ENCODE peak calls at places on chromosomes 11 and 22, in eight cellular contexts. One of them, this sample, is unnamed.

GRCh38 chr11:95360382-95360781 is 129.4 kb upstream of the SESN3 start:
- DNase-seq in spleen: no peak
- DNase-seq in A549: no peak
- DNase-seq in HCT116: no peak
- DNase-seq in adrenal gland: no peak
- DNase-seq in uterus: no peak
- DNase-seq in Peyer's patch: no peak
- DNase-seq in heart left ventricle: no peak
- DNase-seq in this sample: no peak

GRCh38 chr11:72352859-72353551 is 81.3 kb downstream of the CLPB start:
- DNase-seq in spleen: no peak
- DNase-seq in A549: peak; percentile 10
- DNase-seq in HCT116: no peak
- DNase-seq in adrenal gland: no peak
- DNase-seq in uterus: peak; percentile 59
- DNase-seq in Peyer's patch: no peak
- DNase-seq in heart left ventricle: no peak
- DNase-seq in this sample: no peak

GRCh38 chr11:123707606-123708205 is 33.8 kb downstream of the ZNF202 start:
- DNase-seq in spleen: no peak
- DNase-seq in A549: peak; percentile 60
- DNase-seq in HCT116: peak; percentile 57
- DNase-seq in adrenal gland: peak; percentile 73
- DNase-seq in uterus: peak; percentile 38
- DNase-seq in Peyer's patch: no peak
- DNase-seq in heart left ventricle: peak; percentile 40
- DNase-seq in this sample: peak; percentile 35

GRCh38 chr11:120055646-120056045 is 82.3 kb downstream of the TRIM29 start:
- DNase-seq in spleen: no peak
- DNase-seq in A549: no peak
- DNase-seq in HCT116: no peak
- DNase-seq in adrenal gland: no peak
- DNase-seq in uterus: no peak
- DNase-seq in Peyer's patch: no peak
- DNase-seq in heart left ventricle: no peak
- DNase-seq in this sample: no peak

GRCh38 chr11:125772834-125773505 is 5.7 kb downstream of the PATE2 start:
- DNase-seq in spleen: no peak
- DNase-seq in A549: no peak
- DNase-seq in HCT116: no peak
- DNase-seq in adrenal gland: no peak
- DNase-seq in uterus: no peak
- DNase-seq in Peyer's patch: no peak
- DNase-seq in heart left ventricle: no peak
- DNase-seq in this sample: no peak

GRCh38 chr11:12457030-12457600 is 79.7 kb downstream of the PARVA start:
- DNase-seq in spleen: no peak
- DNase-seq in A549: no peak
- DNase-seq in HCT116: no peak
- DNase-seq in adrenal gland: no peak
- DNase-seq in uterus: peak; percentile 11
- DNase-seq in Peyer's patch: no peak
- DNase-seq in heart left ventricle: no peak
- DNase-seq in this sample: no peak

GRCh38 chr22:33678523-33678922 is 241.8 kb downstream of the LARGE1 start:
- DNase-seq in spleen: no peak
- DNase-seq in A549: no peak
- DNase-seq in HCT116: no peak
- DNase-seq in adrenal gland: no peak
- DNase-seq in uterus: no peak
- DNase-seq in Peyer's patch: no peak
- DNase-seq in heart left ventricle: no peak
- DNase-seq in this sample: no peak

GRCh38 chr11:8800498-8801110 is 110.4 kb upstream of the AKIP1 start:
- DNase-seq in spleen: no peak
- DNase-seq in A549: no peak
- DNase-seq in HCT116: no peak
- DNase-seq in adrenal gland: peak; percentile 61
- DNase-seq in uterus: no peak
- DNase-seq in Peyer's patch: no peak
- DNase-seq in heart left ventricle: no peak
- DNase-seq in this sample: no peak

GRCh38 chr11:17368551-17368950 is 17.0 kb downstream of the NCR3LG1 start:
- DNase-seq in spleen: no peak
- DNase-seq in A549: no peak
- DNase-seq in HCT116: no peak
- DNase-seq in adrenal gland: no peak
- DNase-seq in uterus: no peak
- DNase-seq in Peyer's patch: no peak
- DNase-seq in heart left ventricle: no peak
- DNase-seq in this sample: no peak

GRCh38 chr22:37454857-37455686 is 27.8 kb upstream of the ELFN2 start:
- DNase-seq in spleen: no peak
- DNase-seq in A549: peak; percentile 83
- DNase-seq in HCT116: peak; percentile 85
- DNase-seq in adrenal gland: peak; percentile 51
- DNase-seq in uterus: no peak
- DNase-seq in Peyer's patch: no peak
- DNase-seq in heart left ventricle: no peak
- DNase-seq in this sample: no peak

GRCh38 chr11:57744386-57744785 is 3.1 kb downstream of the SELENOH start:
- DNase-seq in spleen: no peak
- DNase-seq in A549: no peak
- DNase-seq in HCT116: no peak
- DNase-seq in adrenal gland: no peak
- DNase-seq in uterus: no peak
- DNase-seq in Peyer's patch: no peak
- DNase-seq in heart left ventricle: no peak
- DNase-seq in this sample: no peak
- TF ChIP-seq POLR2A in spleen: no peak
- TF ChIP-seq POLR2A in A549: no peak
- TF ChIP-seq POLR2A in HCT116: no peak
- TF ChIP-seq POLR2A in adrenal gland: no peak
- TF ChIP-seq POLR2A in uterus: no peak
- TF ChIP-seq POLR2A in Peyer's patch: no peak
- TF ChIP-seq POLR2A in heart left ventricle: no peak
- TF ChIP-seq POLR2A in this sample: no peak

GRCh38 chr11:117640041-117640440 is 157.0 kb downstream of the DSCAML1 start:
- DNase-seq in spleen: peak; percentile 34
- DNase-seq in A549: no peak
- DNase-seq in HCT116: no peak
- DNase-seq in adrenal gland: no peak
- DNase-seq in uterus: no peak
- DNase-seq in Peyer's patch: no peak
- DNase-seq in heart left ventricle: no peak
- DNase-seq in this sample: no peak

GRCh38 chr11:117641008-117641915 is 155.8 kb downstream of the DSCAML1 start:
- DNase-seq in spleen: peak; percentile 37
- DNase-seq in A549: no peak
- DNase-seq in HCT116: no peak
- DNase-seq in adrenal gland: no peak
- DNase-seq in uterus: no peak
- DNase-seq in Peyer's patch: no peak
- DNase-seq in heart left ventricle: no peak
- DNase-seq in this sample: no peak

GRCh38 chr11:117643606-117644300 is 153.3 kb downstream of the DSCAML1 start:
- DNase-seq in spleen: peak; percentile 24
- DNase-seq in A549: no peak
- DNase-seq in HCT116: no peak
- DNase-seq in adrenal gland: no peak
- DNase-seq in uterus: no peak
- DNase-seq in Peyer's patch: no peak
- DNase-seq in heart left ventricle: no peak
- DNase-seq in this sample: no peak

GRCh38 chr11:117644403-117645155 is 152.4 kb downstream of the DSCAML1 start:
- DNase-seq in spleen: peak; percentile 51
- DNase-seq in A549: no peak
- DNase-seq in HCT116: no peak
- DNase-seq in adrenal gland: no peak
- DNase-seq in uterus: no peak
- DNase-seq in Peyer's patch: no peak
- DNase-seq in heart left ventricle: no peak
- DNase-seq in this sample: no peak

DNA sequence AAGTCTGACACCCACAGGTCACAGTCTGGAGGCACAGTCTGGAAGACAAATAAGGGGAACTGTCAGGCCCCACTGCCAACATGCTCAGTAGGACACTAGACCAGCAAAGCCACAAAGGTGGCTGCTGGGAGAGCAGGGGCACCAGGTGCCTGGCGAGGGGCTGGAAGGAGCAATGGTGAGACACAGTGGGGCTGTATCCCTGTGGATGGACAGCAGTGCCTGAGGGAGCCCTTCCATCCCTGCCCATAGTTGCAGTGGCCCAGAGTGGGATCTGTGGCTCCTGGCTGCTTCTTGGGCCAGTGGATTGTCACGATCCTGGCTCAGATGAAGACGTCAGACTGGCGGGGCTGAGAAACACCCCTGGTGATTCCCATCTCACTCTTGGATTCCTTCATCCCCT is 154.6 kb downstream of the DSCAML1 start:
- DNase-seq in spleen: peak; percentile 59
- DNase-seq in A549: no peak
- DNase-seq in HCT116: no peak
- DNase-seq in adrenal gland: no peak
- DNase-seq in uterus: no peak
- DNase-seq in Peyer's patch: no peak
- DNase-seq in heart left ventricle: no peak
- DNase-seq in this sample: no peak
- H3K4me1 ChIP-seq in spleen: no peaks in the 10 kb centered on the region
- H3K4me1 ChIP-seq in A549: no peaks in the 10 kb centered on the region
- H3K4me1 ChIP-seq in HCT116: no peaks in the 10 kb centered on the region
- H3K4me1 ChIP-seq in adrenal gland: no peaks in the 10 kb centered on the region
- H3K4me1 ChIP-seq in uterus: no peaks in the 10 kb centered on the region
- H3K4me1 ChIP-seq in Peyer's patch: no peaks in the 10 kb centered on the region
- H3K4me1 ChIP-seq in heart left ventricle: no peaks in the 10 kb centered on the region
- H3K4me1 ChIP-seq in this sample: no peaks in the 10 kb centered on the region

GRCh38 chr11:66336234-66337102 is at the start of gene RIN1:
- DNase-seq in spleen: peak; percentile 87
- DNase-seq in A549: peak; percentile 86
- DNase-seq in HCT116: peak; percentile 82
- DNase-seq in adrenal gland: peak; percentile 78
- DNase-seq in uterus: peak; percentile 65
- DNase-seq in Peyer's patch: peak; percentile 44
- DNase-seq in heart left ventricle: peak; percentile 59
- DNase-seq in this sample: peak; percentile 56
- TF ChIP-seq POLR2A in spleen: no peak
- TF ChIP-seq POLR2A in A549: peak; percentile 34
- TF ChIP-seq POLR2A in HCT116: peak; percentile 56
- TF ChIP-seq POLR2A in adrenal gland: peak; percentile 49
- TF ChIP-seq POLR2A in uterus: no peak
- TF ChIP-seq POLR2A in Peyer's patch: peak; percentile 45
- TF ChIP-seq POLR2A in heart left ventricle: no peak
- TF ChIP-seq POLR2A in this sample: no peak

GRCh38 chr11:86625981-86626380 is 46.4 kb downstream of the ME3 start:
- DNase-seq in spleen: no peak
- DNase-seq in A549: no peak
- DNase-seq in HCT116: no peak
- DNase-seq in adrenal gland: no peak
- DNase-seq in uterus: no peak
- DNase-seq in Peyer's patch: no peak
- DNase-seq in heart left ventricle: no peak
- DNase-seq in this sample: no peak

GRCh38 chr11:86629070-86629706 is 43.2 kb downstream of the ME3 start:
- DNase-seq in spleen: no peak
- DNase-seq in A549: no peak
- DNase-seq in HCT116: no peak
- DNase-seq in adrenal gland: peak; percentile 73
- DNase-seq in uterus: peak; percentile 37
- DNase-seq in Peyer's patch: no peak
- DNase-seq in heart left ventricle: peak; percentile 45
- DNase-seq in this sample: no peak

GRCh38 chr11:86624366-86624765 is 48.0 kb downstream of the ME3 start:
- DNase-seq in spleen: no peak
- DNase-seq in A549: no peak
- DNase-seq in HCT116: no peak
- DNase-seq in adrenal gland: peak; percentile 21
- DNase-seq in uterus: no peak
- DNase-seq in Peyer's patch: no peak
- DNase-seq in heart left ventricle: no peak
- DNase-seq in this sample: no peak

GRCh38 chr11:86625544-86625943 is 46.9 kb downstream of the ME3 start:
- DNase-seq in spleen: no peak
- DNase-seq in A549: no peak
- DNase-seq in HCT116: no peak
- DNase-seq in adrenal gland: peak; percentile 48
- DNase-seq in uterus: no peak
- DNase-seq in Peyer's patch: no peak
- DNase-seq in heart left ventricle: no peak
- DNase-seq in this sample: no peak

GRCh38 chr11:86627776-86628455 is 44.5 kb downstream of the ME3 start:
- DNase-seq in spleen: no peak
- DNase-seq in A549: no peak
- DNase-seq in HCT116: no peak
- DNase-seq in adrenal gland: no peak
- DNase-seq in uterus: no peak
- DNase-seq in Peyer's patch: no peak
- DNase-seq in heart left ventricle: peak; percentile 56
- DNase-seq in this sample: no peak
- H3K4me1 ChIP-seq in spleen: no peaks in the 10 kb centered on the region
- H3K4me1 ChIP-seq in A549: peaks cover 8% of the 10 kb centered on the region
- H3K4me1 ChIP-seq in HCT116: peaks cover 5% of the 10 kb centered on the region
- H3K4me1 ChIP-seq in adrenal gland: peaks cover 34% of the 10 kb centered on the region
- H3K4me1 ChIP-seq in uterus: no peaks in the 10 kb centered on the region
- H3K4me1 ChIP-seq in Peyer's patch: no peaks in the 10 kb centered on the region
- H3K4me1 ChIP-seq in heart left ventricle: peaks cover 24% of the 10 kb centered on the region
- H3K4me1 ChIP-seq in this sample: no peaks in the 10 kb centered on the region

GRCh38 chr11:65572356-65573043 is at the start of gene FAM89B:
- DNase-seq in spleen: peak; percentile 99
- DNase-seq in A549: peak; percentile 82
- DNase-seq in HCT116: no peak
- DNase-seq in adrenal gland: peak; percentile 93
- DNase-seq in uterus: peak; percentile 94
- DNase-seq in Peyer's patch: peak; percentile 95
- DNase-seq in heart left ventricle: peak; percentile 96
- DNase-seq in this sample: peak; percentile 93
- TF ChIP-seq POLR2A in spleen: no peak
- TF ChIP-seq POLR2A in A549: peak; percentile 55
- TF ChIP-seq POLR2A in HCT116: peak; percentile 33
- TF ChIP-seq POLR2A in adrenal gland: peak; percentile 66
- TF ChIP-seq POLR2A in uterus: peak; percentile 63
- TF ChIP-seq POLR2A in Peyer's patch: no peak
- TF ChIP-seq POLR2A in heart left ventricle: peak; percentile 51
- TF ChIP-seq POLR2A in this sample: peak; percentile 60

GRCh38 chr11:60844870-60845221 is 2.9 kb downstream of the CCDC86 start:
- DNase-seq in spleen: no peak
- DNase-seq in A549: no peak
- DNase-seq in HCT116: no peak
- DNase-seq in adrenal gland: peak; percentile 78
- DNase-seq in uterus: no peak
- DNase-seq in Peyer's patch: no peak
- DNase-seq in heart left ventricle: no peak
- DNase-seq in this sample: no peak
- H3K4me1 ChIP-seq in spleen: peaks cover 43% of the 10 kb centered on the region
- H3K4me1 ChIP-seq in A549: peaks cover 18% of the 10 kb centered on the region
- H3K4me1 ChIP-seq in HCT116: peaks cover 13% of the 10 kb centered on the region
- H3K4me1 ChIP-seq in adrenal gland: peaks cover 39% of the 10 kb centered on the region
- H3K4me1 ChIP-seq in uterus: no peaks in the 10 kb centered on the region
- H3K4me1 ChIP-seq in Peyer's patch: peaks cover 44% of the 10 kb centered on the region
- H3K4me1 ChIP-seq in heart left ventricle: peaks cover 13% of the 10 kb centered on the region
- H3K4me1 ChIP-seq in this sample: no peaks in the 10 kb centered on the region

This sample was measured in right lobe of liver.